ENCODE peak calls at places on chromosome 14, in four cellular contexts. One of them, this sample, is unnamed.

GRCh38 chr14:96519970-96520369 is 17.8 kb downstream of the PAPOLA start:
- DNase-seq in skeletal muscle cell: no peak
- DNase-seq in amniotic stem cell: no peak
- DNase-seq in choroid plexus epithelial cell: no peak
- DNase-seq in this sample: no peak

GRCh38 chr14:50055461-50056228 is 60.7 kb downstream of the VCPKMT start:
- DNase-seq in skeletal muscle cell: no peak
- DNase-seq in amniotic stem cell: no peak
- DNase-seq in choroid plexus epithelial cell: peak; percentile 19
- DNase-seq in this sample: no peak

GRCh38 chr14:99267871-99268775 is 3.9 kb downstream of the BCL11B start:
- DNase-seq in amniotic stem cell: no peak
- DNase-seq in skeletal muscle cell: no peak
- DNase-seq in choroid plexus epithelial cell: no peak
- DNase-seq in this sample: peak; percentile 68

GRCh38 chr14:102777711-102778615 is 714 bp downstream of the TRAF3 start:
- DNase-seq in amniotic stem cell: peak; percentile 17
- DNase-seq in skeletal muscle cell: no peak
- DNase-seq in choroid plexus epithelial cell: peak; percentile 61
- DNase-seq in this sample: no peak

GRCh38 chr14:95741051-95741490 is 27.1 kb upstream of the TCL1A start:
- DNase-seq in skeletal muscle cell: no peak
- DNase-seq in amniotic stem cell: peak; percentile 3
- DNase-seq in choroid plexus epithelial cell: no peak
- DNase-seq in this sample: no peak

GRCh38 chr14:76715927-76716200 is 45.4 kb upstream of the VASH1 start:
- DNase-seq in amniotic stem cell: no peak
- DNase-seq in skeletal muscle cell: no peak
- DNase-seq in choroid plexus epithelial cell: no peak
- DNase-seq in this sample: no peak

GRCh38 chr14:68628605-68629310 is 164.1 kb downstream of the ZFP36L1 start:
- DNase-seq in choroid plexus epithelial cell: no peak
- DNase-seq in skeletal muscle cell: no peak
- DNase-seq in amniotic stem cell: no peak
- DNase-seq in this sample: no peak

GRCh38 chr14:32254952-32255679 is 52.0 kb upstream of the RNU6-8 start:
- DNase-seq in choroid plexus epithelial cell: peak; percentile 87
- DNase-seq in skeletal muscle cell: no peak
- DNase-seq in amniotic stem cell: no peak
- DNase-seq in this sample: peak; percentile 83

GRCh38 chr14:104135121-104135903 is 3.1 kb upstream of the KIF26A start:
- DNase-seq in amniotic stem cell: no peak
- DNase-seq in skeletal muscle cell: no peak
- DNase-seq in choroid plexus epithelial cell: peak; percentile 43
- DNase-seq in this sample: peak; percentile 17

GRCh38 chr14:55327179-55327578 is 56.0 kb downstream of the FBXO34 start:
- DNase-seq in choroid plexus epithelial cell: no peak
- DNase-seq in skeletal muscle cell: no peak
- DNase-seq in amniotic stem cell: no peak
- DNase-seq in this sample: no peak

GRCh38 chr14:53902307-53902706 is 54.3 kb downstream of the BMP4 start:
- DNase-seq in amniotic stem cell: no peak
- DNase-seq in skeletal muscle cell: no peak
- DNase-seq in choroid plexus epithelial cell: no peak
- DNase-seq in this sample: no peak

GRCh38 chr14:67167420-67168109 is 21.7 kb upstream of the GARIN2 start:
- DNase-seq in choroid plexus epithelial cell: peak; percentile 41
- DNase-seq in skeletal muscle cell: no peak
- DNase-seq in amniotic stem cell: no peak
- DNase-seq in this sample: no peak

GRCh38 chr14:87081004-87081403 is 912.0 kb downstream of the GALC start:
- DNase-seq in skeletal muscle cell: no peak
- DNase-seq in amniotic stem cell: no peak
- DNase-seq in choroid plexus epithelial cell: no peak
- DNase-seq in this sample: no peak

GRCh38 chr14:65149116-65149515 is 46.8 kb upstream of the MAX start:
- DNase-seq in amniotic stem cell: no peak
- DNase-seq in choroid plexus epithelial cell: no peak
- DNase-seq in skeletal muscle cell: no peak
- DNase-seq in this sample: no peak

GRCh38 chr14:105053996-105054395 is 11.2 kb downstream of the GPR132 start:
- DNase-seq in amniotic stem cell: no peak
- DNase-seq in choroid plexus epithelial cell: no peak
- DNase-seq in skeletal muscle cell: no peak
- DNase-seq in this sample: no peak

GRCh38 chr14:101721951-101722661 is 39.4 kb upstream of the PPP2R5C start:
- DNase-seq in skeletal muscle cell: no peak
- DNase-seq in amniotic stem cell: no peak
- DNase-seq in choroid plexus epithelial cell: peak; percentile 39
- DNase-seq in this sample: no peak

GRCh38 chr14:92513966-92514843 is 624 bp downstream of the RIN3 start:
- DNase-seq in skeletal muscle cell: no peak
- DNase-seq in choroid plexus epithelial cell: peak; percentile 39
- DNase-seq in amniotic stem cell: no peak
- DNase-seq in this sample: no peak

GRCh38 chr14:50828738-50829471 is 2.1 kb downstream of the NIN start:
- DNase-seq in amniotic stem cell: no peak
- DNase-seq in choroid plexus epithelial cell: no peak
- DNase-seq in skeletal muscle cell: no peak
- DNase-seq in this sample: no peak

GRCh38 chr14:51614707-51615106 is 37.0 kb upstream of the FRMD6 start:
- DNase-seq in skeletal muscle cell: no peak
- DNase-seq in choroid plexus epithelial cell: no peak
- DNase-seq in amniotic stem cell: no peak
- DNase-seq in this sample: no peak

GRCh38 chr14:102678394-102678793 is 85.9 kb downstream of the RCOR1 start:
- DNase-seq in amniotic stem cell: no peak
- DNase-seq in choroid plexus epithelial cell: no peak
- DNase-seq in skeletal muscle cell: no peak
- DNase-seq in this sample: no peak

GRCh38 chr14:88272390-88273019 is 50.6 kb downstream of the KCNK10 start:
- DNase-seq in skeletal muscle cell: no peak
- DNase-seq in choroid plexus epithelial cell: no peak
- DNase-seq in amniotic stem cell: no peak
- DNase-seq in this sample: no peak

GRCh38 chr14:92651793-92652382 is 96.5 kb downstream of the LGMN start:
- DNase-seq in amniotic stem cell: no peak
- DNase-seq in choroid plexus epithelial cell: no peak
- DNase-seq in skeletal muscle cell: no peak
- DNase-seq in this sample: no peak

GRCh38 chr14:95133282-95133681 is 24.0 kb downstream of the DICER1 start:
- DNase-seq in choroid plexus epithelial cell: peak; percentile 32
- DNase-seq in amniotic stem cell: no peak
- DNase-seq in skeletal muscle cell: no peak
- DNase-seq in this sample: peak; percentile 83

GRCh38 chr14:68397371-68397779 is 395.5 kb downstream of the ZFP36L1 start:
- DNase-seq in choroid plexus epithelial cell: no peak
- DNase-seq in skeletal muscle cell: no peak
- DNase-seq in amniotic stem cell: no peak
- DNase-seq in this sample: no peak

GRCh38 chr14:85535916-85536834 is 6.2 kb downstream of the FLRT2 start:
- DNase-seq in skeletal muscle cell: no peak
- DNase-seq in choroid plexus epithelial cell: peak; percentile 76
- DNase-seq in amniotic stem cell: peak; percentile 67
- DNase-seq in this sample: no peak

GRCh38 chr14:68526420-68527105 is 266.3 kb downstream of the ZFP36L1 start:
- DNase-seq in amniotic stem cell: no peak
- DNase-seq in skeletal muscle cell: no peak
- DNase-seq in choroid plexus epithelial cell: no peak
- DNase-seq in this sample: no peak

GRCh38 chr14:80987235-80988032 is 32.0 kb downstream of the TSHR start:
- DNase-seq in skeletal muscle cell: peak; percentile 26
- DNase-seq in choroid plexus epithelial cell: peak; percentile 81
- DNase-seq in amniotic stem cell: peak; percentile 30
- DNase-seq in this sample: peak; percentile 23

GRCh38 chr14:67636361-67636919 is 16.7 kb downstream of the ARG2 start:
- DNase-seq in choroid plexus epithelial cell: peak; percentile 46
- DNase-seq in skeletal muscle cell: peak; percentile 49
- DNase-seq in amniotic stem cell: no peak
- DNase-seq in this sample: no peak